ENCODE peak calls at places on chromosome 16, in seven cellular contexts. O is K562, J is HepG2, K is GM23338, B is SK-N-SH, U is HCT116, P is HL-60. Z is an unnamed sample.

GRCh38 chr16:74709477-74709877 is 8.8 kb upstream of the MLKL start:
- DNase-seq in J (peak), P (peak), O (peak), U (peak), B (peak), K (peak), Z (peak)

GRCh38 chr16:81926036-81926435 is 85.2 kb downstream of the SDR42E1 start:
- DNase-seq in K (no peak), O (no peak), P (no peak), B (no peak), J (no peak), U (no peak), Z (no peak)

GRCh38 chr16:75648265-75649076 is 898 bp downstream of the TERF2IP start:
- DNase-seq in J (peak), B (peak), K (peak), U (peak), O (peak), P (peak), Z (peak)

GRCh38 chr16:50067290-50067853 is 1.6 kb downstream of the HEATR3 start:
- DNase-seq in B (peak), U (peak), P (peak), K (peak), J (peak), O (peak), Z (peak)

GRCh38 chr16:48608452-48608851 is 1.5 kb downstream of the N4BP1 start:
- DNase-seq in O (no peak), P (no peak), J (no peak), K (no peak), B (no peak), U (no peak), Z (no peak)

GRCh38 chr16:71919033-71919432 is 23.7 kb downstream of the IST1 start:
- DNase-seq in K (no peak), U (no peak), B (no peak), P (peak), J (no peak), O (no peak), Z (no peak)

GRCh38 chr16:79891458-79891857 is 290.9 kb upstream of the MAF start:
- DNase-seq in K (no peak), O (no peak), J (no peak), B (no peak), U (no peak), P (no peak), Z (no peak)

GRCh38 chr16:68237243-68238028 is 1.5 kb upstream of the ESRP2 start:
- DNase-seq in B (peak), O (no peak), J (peak), P (peak), K (peak), U (peak), Z (peak)

GRCh38 chr16:67462279-67462655 is 18.7 kb downstream of the ATP6V0D1 start:
- DNase-seq in J (no peak), K (no peak), B (no peak), U (no peak), O (no peak), P (no peak), Z (no peak)

GRCh38 chr16:60346256-60346655 is 1612.1 kb upstream of the GOT2 start:
- DNase-seq in K (no peak), U (no peak), P (no peak), O (no peak), J (no peak), B (no peak), Z (no peak)

GRCh38 chr16:77613115-77613514 is 109.2 kb upstream of the NUDT7 start:
- DNase-seq in K (no peak), O (no peak), J (no peak), B (no peak), U (no peak), P (no peak), Z (no peak)

GRCh38 chr16:72072514-72073342 is 9.7 kb downstream of the HPR start:
- DNase-seq in P (no peak), U (no peak), B (no peak), K (peak), O (peak), J (peak), Z (no peak)

GRCh38 chr16:490768-491167 is 36.7 kb upstream of the CAPN15 start:
- DNase-seq in K (no peak), U (no peak), O (no peak), J (no peak), B (no peak), P (no peak), Z (no peak)

GRCh38 chr16:85432606-85433005 is 180.5 kb upstream of the GSE1 start:
- DNase-seq in J (no peak), P (no peak), U (no peak), B (no peak), O (no peak), K (no peak), Z (no peak)

GRCh38 chr16:75621170-75621477 is 2.0 kb downstream of the ADAT1 start:
- DNase-seq in K (peak), P (no peak), U (no peak), B (peak), J (peak), O (peak), Z (peak)

GRCh38 chr16:67158637-67159600 is 790 bp downstream of the TRADD start:
- DNase-seq in B (peak), O (peak), K (peak), U (no peak), P (no peak), J (peak), Z (peak)

GRCh38 chr16:69301861-69302260 is 9.3 kb upstream of the VPS4A start:
- DNase-seq in U (no peak), B (no peak), J (no peak), O (no peak), K (no peak), P (no peak), Z (no peak)

GRCh38 chr16:4769306-4769638 is 2.3 kb upstream of the ZNF500 start:
- DNase-seq in O (no peak), J (no peak), U (no peak), K (no peak), B (no peak), P (no peak), Z (no peak)

GRCh38 chr16:3696425-3697218 is 20.7 kb downstream of the TRAP1 start:
- DNase-seq in U (no peak), K (no peak), B (no peak), O (peak), P (no peak), J (peak), Z (peak)

GRCh38 chr16:9091867-9092281 is 430 bp downstream of the HAPSTR1 start:
- DNase-seq in K (no peak), O (no peak), J (no peak), P (no peak), B (no peak), U (no peak), Z (peak)

GRCh38 chr16:89122322-89122831 is 28.7 kb downstream of the ACSF3 start:
- DNase-seq in K (peak), J (no peak), U (no peak), B (no peak), P (no peak), O (no peak), Z (no peak)

GRCh38 chr16:25030420-25031131 is 15.4 kb upstream of the ARHGAP17 start:
- DNase-seq in U (no peak), J (no peak), P (no peak), K (no peak), B (no peak), O (no peak), Z (no peak)
- TF ChIP-seq REST in U (no peak), J (no peak), P (no peak), K (no peak), B (no peak), O (no peak), Z (no peak)

DNA sequence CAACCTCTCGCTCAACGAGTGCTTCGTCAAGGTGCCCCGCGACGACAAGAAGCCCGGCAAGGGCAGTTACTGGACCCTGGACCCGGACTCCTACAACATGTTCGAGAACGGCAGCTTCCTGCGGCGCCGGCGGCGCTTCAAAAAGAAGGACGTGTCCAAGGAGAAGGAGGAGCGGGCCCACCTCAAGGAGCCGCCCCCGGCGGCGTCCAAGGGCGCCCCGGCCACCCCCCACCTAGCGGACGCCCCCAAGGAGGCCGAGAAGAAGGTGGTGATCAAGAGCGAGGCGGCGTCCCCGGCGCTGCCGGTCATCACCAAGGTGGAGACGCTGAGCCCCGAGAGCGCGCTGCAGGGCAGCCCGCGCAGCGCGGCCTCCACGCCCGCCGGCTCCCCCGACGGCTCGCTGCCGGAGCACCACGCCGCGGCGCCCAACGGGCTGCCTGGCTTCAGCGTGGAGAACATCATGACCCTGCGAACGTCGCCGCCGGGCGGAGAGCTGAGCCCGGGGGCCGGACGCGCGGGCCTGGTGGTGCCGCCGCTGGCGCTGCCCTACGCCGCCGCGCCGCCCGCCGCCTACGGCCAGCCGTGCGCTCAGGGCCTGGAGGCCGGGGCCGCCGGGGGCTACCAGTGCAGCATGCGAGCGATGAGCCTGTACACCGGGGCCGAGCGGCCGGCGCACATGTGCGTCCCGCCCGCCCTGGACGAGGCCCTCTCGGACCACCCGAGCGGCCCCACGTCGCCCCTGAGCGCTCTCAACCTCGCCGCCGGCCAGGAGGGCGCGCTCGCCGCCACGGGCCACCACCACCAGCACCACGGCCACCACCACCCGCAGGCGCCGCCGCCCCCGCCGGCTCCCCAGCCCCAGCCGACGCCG is 1.3 kb downstream of the FOXC2 start:
- DNase-seq in K (peak), U (no peak), O (no peak), B (no peak), J (no peak), P (no peak), Z (no peak)
- TF ChIP-seq REST in K (no peak), U (no peak), O (no peak), B (no peak), J (no peak), P (no peak), Z (no peak)

GRCh38 chr16:30775381-30776099 is 11.5 kb downstream of the ZNF629 start:
- DNase-seq in U (peak), J (peak), K (peak), B (peak), O (peak), P (peak), Z (peak)
- TF ChIP-seq REST in U (no peak), J (no peak), K (no peak), B (peak), O (peak), P (peak), Z (peak)

GRCh38 chr16:2426941-2427361 is 2.3 kb upstream of the CCNF start:
- DNase-seq in B (no peak), K (no peak), U (no peak), O (no peak), J (no peak), P (no peak), Z (no peak)
- TF ChIP-seq REST in B (no peak), K (no peak), U (no peak), O (no peak), J (no peak), P (no peak), Z (no peak)

DNA sequence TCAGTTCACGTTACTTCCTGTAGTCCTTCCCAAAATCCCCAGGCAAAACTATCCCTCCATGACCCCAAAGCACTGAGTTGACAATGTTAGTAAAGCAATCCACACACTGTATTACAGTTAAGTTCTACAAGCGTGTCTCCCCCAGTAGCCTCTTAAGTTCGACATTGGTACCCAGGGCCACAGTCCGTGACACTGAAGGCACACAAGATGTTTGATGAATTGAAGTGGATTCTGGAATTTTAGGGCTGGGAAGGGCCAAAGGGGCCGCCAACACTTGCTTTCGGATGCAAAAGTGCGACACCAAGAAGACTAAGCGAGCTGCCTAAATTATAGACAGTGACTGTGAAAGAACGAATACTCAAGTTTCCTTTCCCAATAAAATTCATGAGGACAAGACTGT is 1.5 kb downstream of the VPS35 start:
- DNase-seq in P (no peak), O (no peak), U (no peak), J (no peak), K (no peak), B (no peak), Z (no peak)
- TF ChIP-seq REST in P (no peak), O (no peak), U (no peak), J (no peak), K (no peak), B (no peak), Z (no peak)

DNA sequence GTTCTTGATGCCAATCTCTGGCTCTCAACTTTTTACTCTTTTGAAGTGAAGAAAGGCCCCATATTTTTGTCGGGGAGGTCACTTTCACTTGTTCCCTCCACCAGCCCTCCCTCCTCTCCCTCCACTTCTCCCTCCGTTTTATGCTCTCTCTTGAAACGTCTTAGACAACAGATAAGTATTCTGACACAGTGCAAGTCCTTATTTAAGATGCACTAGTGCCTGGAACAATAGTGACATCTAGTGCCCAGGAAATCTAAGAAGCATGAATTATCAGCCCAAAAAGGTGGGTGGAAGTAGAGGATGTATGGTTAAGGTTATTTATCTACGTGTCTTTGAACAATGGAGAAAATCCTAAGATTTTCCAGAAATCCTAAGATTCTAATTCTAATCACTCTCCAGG is 17.9 kb downstream of the PSME3IP1 start:
- DNase-seq in B (peak), K (peak), O (peak), J (peak), U (peak), P (peak), Z (no peak)
- TF ChIP-seq REST in B (no peak), K (no peak), O (no peak), J (no peak), U (no peak), P (no peak), Z (no peak)

GRCh38 chr16:1494711-1495110 is 1.6 kb downstream of the TELO2 start:
- DNase-seq in K (no peak), O (no peak), J (no peak), B (no peak), U (no peak), P (no peak), Z (no peak)

GRCh38 chr16:1492082-1492922 is 858 bp upstream of the TELO2 start:
- DNase-seq in U (no peak), O (no peak), P (peak), B (no peak), J (no peak), K (no peak), Z (no peak)

GRCh38 chr16:1494129-1494640 is 1.0 kb downstream of the TELO2 start:
- DNase-seq in U (no peak), K (peak), P (no peak), J (peak), B (peak), O (peak), Z (peak)

GRCh38 chr16:1493746-1494094 is 560 bp downstream of the TELO2 start:
- DNase-seq in P (no peak), U (no peak), O (no peak), B (no peak), K (peak), J (no peak), Z (no peak)

DNA sequence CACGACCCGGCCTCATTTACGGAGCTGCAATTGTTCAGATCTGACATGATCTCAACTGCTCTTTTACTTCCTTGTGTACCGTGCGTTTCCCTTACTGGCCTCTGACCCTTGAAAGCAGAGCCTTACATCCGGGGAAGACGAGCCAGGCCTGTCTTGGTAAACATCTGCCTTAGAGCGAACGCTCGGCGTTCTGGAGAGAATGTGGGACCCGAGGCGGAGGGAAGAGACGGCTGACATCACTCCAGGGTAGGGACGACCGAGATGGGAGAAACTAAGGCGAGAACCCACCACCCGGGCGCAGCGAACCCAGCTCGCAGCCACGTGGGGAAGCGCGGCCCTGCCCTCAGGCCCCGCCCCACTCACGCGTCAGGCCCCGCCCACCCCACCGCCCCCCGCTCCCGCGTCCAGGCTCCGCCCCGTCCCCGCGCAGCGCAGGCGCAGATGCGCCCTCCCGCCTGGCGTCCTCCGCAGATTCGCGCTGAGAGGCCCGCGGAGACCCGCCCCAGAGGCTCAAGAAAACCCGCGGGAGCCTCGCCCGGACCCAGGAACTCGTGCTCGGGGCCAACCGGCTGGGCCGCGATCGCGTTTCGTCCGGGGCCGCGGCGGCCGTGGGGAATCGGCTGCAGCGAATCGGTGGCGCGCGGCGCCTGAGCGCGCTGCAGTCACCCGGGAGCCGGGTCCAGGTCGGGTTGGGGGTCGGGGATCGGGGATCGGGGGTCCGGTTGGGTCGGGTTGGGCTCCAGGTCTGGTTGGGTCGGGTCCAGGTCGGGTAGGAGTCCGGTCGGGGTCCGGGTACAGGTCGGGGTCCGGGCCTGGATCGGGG is at the start of gene TELO2:
- DNase-seq in U (peak), B (peak), P (peak), K (peak), J (peak), O (peak), Z (peak)
- TF ChIP-seq REST in U (no peak), B (no peak), P (no peak), K (no peak), J (no peak), O (no peak), Z (no peak)

DNA sequence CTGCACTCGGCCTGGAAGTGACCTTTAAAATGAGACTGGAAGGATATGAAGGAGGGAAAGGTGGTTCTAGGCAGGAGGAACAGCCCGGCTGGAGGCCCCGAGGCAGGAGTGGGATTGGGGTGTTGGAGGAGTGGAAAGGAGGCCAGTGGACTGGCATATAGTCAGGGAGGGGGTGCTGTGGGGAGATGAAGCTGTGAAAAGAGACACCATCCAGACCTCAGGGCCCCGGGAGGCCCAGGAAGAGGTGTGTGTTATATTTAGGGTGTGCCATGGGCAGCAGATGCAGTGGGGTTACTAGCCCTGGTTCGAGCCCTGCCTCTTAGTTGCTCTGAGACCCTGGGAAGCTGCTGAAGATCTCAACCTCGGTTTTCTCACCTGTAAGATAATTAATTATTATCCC is 18.9 kb upstream of the DOK4 start:
- DNase-seq in O (no peak), P (no peak), U (no peak), B (no peak), K (no peak), J (no peak), Z (no peak)
- TF ChIP-seq REST in O (no peak), P (no peak), U (no peak), B (no peak), K (no peak), J (no peak), Z (no peak)

GRCh38 chr16:11514283-11514682 is 72.4 kb downstream of the LITAF start:
- DNase-seq in B (no peak), U (no peak), P (no peak), K (no peak), O (no peak), J (no peak), Z (no peak)

GRCh38 chr16:11517926-11518325 is 68.8 kb downstream of the LITAF start:
- DNase-seq in J (no peak), B (no peak), U (no peak), K (no peak), O (no peak), P (no peak), Z (no peak)

GRCh38 chr16:11511801-11512200 is 74.9 kb downstream of the LITAF start:
- DNase-seq in B (no peak), P (no peak), J (no peak), U (no peak), K (no peak), O (no peak), Z (no peak)

GRCh38 chr16:11511328-11511727 is 75.4 kb downstream of the LITAF start:
- DNase-seq in O (no peak), K (no peak), J (no peak), B (no peak), U (no peak), P (no peak), Z (no peak)

DNA sequence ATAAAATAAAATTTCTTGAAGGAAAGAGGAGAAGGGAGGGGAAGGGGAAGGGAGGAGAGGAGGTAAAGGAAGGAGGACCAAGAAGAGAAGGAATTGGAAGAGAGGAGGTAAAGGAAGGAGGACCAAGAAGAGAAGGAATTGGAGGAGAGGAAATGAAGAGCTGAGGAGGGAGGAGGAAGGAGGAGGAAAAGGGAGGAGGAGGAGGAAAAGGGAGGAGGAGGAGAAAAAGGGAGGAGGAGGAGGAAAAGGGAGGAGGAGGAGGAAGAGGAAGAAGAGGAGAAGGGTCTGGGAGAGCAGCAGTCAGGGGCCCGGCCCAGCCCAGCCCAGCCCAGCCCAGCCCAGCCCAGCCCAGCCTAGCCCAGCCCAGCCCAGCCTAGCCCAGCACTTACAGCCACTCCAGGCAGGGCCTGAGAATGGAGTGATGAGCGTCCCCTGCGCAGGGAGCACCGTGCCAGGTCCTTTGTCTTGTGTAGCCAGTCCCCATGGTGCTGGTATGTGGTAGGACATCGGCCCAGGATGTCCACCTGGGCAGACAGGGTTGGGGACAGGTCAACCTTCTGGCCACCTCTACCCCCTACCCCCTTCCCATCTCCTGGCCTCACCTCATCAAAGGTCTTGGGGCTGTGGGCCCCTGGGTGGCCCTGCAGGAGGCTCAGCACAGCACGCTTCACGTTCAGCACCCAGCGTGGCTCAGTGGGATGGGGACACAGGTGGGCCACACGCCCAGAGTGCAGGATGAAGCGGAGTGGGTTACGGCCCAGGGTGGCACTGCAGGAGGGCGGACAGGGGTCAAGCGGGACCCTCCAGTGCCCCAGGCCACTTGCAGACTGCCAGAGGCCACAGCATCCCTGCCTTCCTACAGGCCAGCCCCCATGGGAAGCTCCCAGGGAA is 70.9 kb downstream of the LITAF start:
- DNase-seq in J (no peak), P (no peak), O (no peak), K (no peak), B (no peak), U (no peak), Z (no peak)
- TF ChIP-seq REST in J (no peak), P (no peak), O (no peak), K (no peak), B (no peak), U (no peak), Z (no peak)

Z was measured in A549.